ENCODE peak calls at places on chromosomes 4 and X, in six cellular contexts. I, D, B, V, Y and J are unnamed samples.

GRCh38 chrX:150063138-150063518 is 124.8 kb upstream of the EOLA2 start:
- DNase-seq in I (no peak), D (no peak), B (no peak), V (no peak), Y (no peak), J (no peak)

GRCh38 chr4:1500231-1500965 is 94.2 kb upstream of the NKX1-1 start:
- DNase-seq in I (no peak), D (no peak), B (no peak), V (no peak), Y (no peak), J (no peak)

GRCh38 chrX:23634181-23634580 is 33.1 kb upstream of the PRDX4 start:
- DNase-seq in I (no peak), D (no peak), B (no peak), V (no peak), Y (no peak), J (peak; percentile 13)

GRCh38 chrX:150842198-150842553 is 56.3 kb downstream of the CD99L2 start:
- DNase-seq in I (no peak), D (no peak), B (no peak), V (no peak), Y (no peak), J (no peak)

GRCh38 chrX:120251471-120252011 is 929 bp downstream of the ZBTB33 start:
- DNase-seq in I (peak; percentile 51), D (no peak), B (no peak), V (peak; percentile 8), Y (no peak), J (peak; percentile 12)

GRCh38 chrX:115388879-115389278 is 99.4 kb downstream of the LUZP4 start:
- DNase-seq in I (no peak), D (no peak), B (no peak), V (no peak), Y (no peak), J (no peak)

GRCh38 chr4:151417164-151417571 is 8.2 kb downstream of the FHIP1A start:
- DNase-seq in I (no peak), D (no peak), B (no peak), V (no peak), Y (no peak), J (no peak)

GRCh38 chr4:80215449-80216052 is 18.2 kb downstream of the PRDM8 start:
- DNase-seq in I (no peak), D (no peak), B (no peak), V (no peak), Y (no peak), J (peak; percentile 69)

GRCh38 chr4:166169111-166169510 is 296.1 kb downstream of the TLL1 start:
- DNase-seq in I (no peak), D (no peak), B (no peak), V (no peak), Y (no peak), J (peak; percentile 23)

GRCh38 chr4:101367201-101367600 is 19.9 kb upstream of the PPP3CA start:
- DNase-seq in I (no peak), D (no peak), B (peak; percentile 61), V (no peak), Y (no peak), J (no peak)

GRCh38 chr4:121758896-121759568 is 5.9 kb downstream of the SMIM43 start:
- DNase-seq in I (no peak), D (no peak), B (no peak), V (no peak), Y (no peak), J (no peak)

GRCh38 chr4:80171656-80172055 is 25.6 kb upstream of the PRDM8 start:
- DNase-seq in I (no peak), D (no peak), B (no peak), V (no peak), Y (no peak), J (no peak)

GRCh38 chr4:153909672-153910071 is 120.8 kb upstream of the SFRP2 start:
- DNase-seq in I (no peak), D (no peak), B (no peak), V (no peak), Y (no peak), J (no peak)

GRCh38 chr4:106601519-106601918 is 232.9 kb upstream of the GIMD1 start:
- DNase-seq in I (no peak), D (no peak), B (no peak), V (no peak), Y (no peak), J (no peak)

GRCh38 chr4:184857446-184858121 is 31.8 kb upstream of the ACSL1 start:
- DNase-seq in I (no peak), D (no peak), B (no peak), V (no peak), Y (no peak), J (no peak)

GRCh38 chr4:68451246-68452211 is 4.3 kb downstream of the TMPRSS11E start:
- DNase-seq in I (no peak), D (no peak), B (peak; percentile 49), V (no peak), Y (no peak), J (no peak)

GRCh38 chr4:183467246-183467645 is 22.8 kb downstream of the CDKN2AIP start:
- DNase-seq in I (no peak), D (no peak), B (no peak), V (no peak), Y (no peak), J (no peak)

GRCh38 chrX:51487960-51488267 is 8.5 kb downstream of the NUDT11 start:
- DNase-seq in I (no peak), D (no peak), B (no peak), V (no peak), Y (no peak), J (no peak)

GRCh38 chr4:140052050-140052449 is 101.9 kb downstream of the MAML3 start:
- DNase-seq in I (no peak), D (peak; percentile 2), B (no peak), V (peak; percentile 48), Y (no peak), J (peak; percentile 72)

GRCh38 chrX:103519389-103519788 is at the start of gene RAB40A:
- DNase-seq in I (no peak), D (no peak), B (no peak), V (no peak), Y (no peak), J (no peak)